ENCODE peak calls at places on chromosome X, in seven cellular contexts. X is T-helper 1 cell, A is NCI-H1105, P is LHCN-M2, N is ELR, G is AG10803, H is left lung. J is an unnamed sample.

GRCh38 chrX:30798810-30799209 is 90.2 kb downstream of the TAB3 start:
- DNase-seq in X (no peak), G (no peak), N (no peak), A (no peak), H (no peak), P (no peak), J (no peak)

GRCh38 chrX:123425904-123426303 is 241.8 kb downstream of the GRIA3 start:
- DNase-seq in A (no peak), X (no peak), P (peak), H (no peak), G (peak), N (no peak), J (no peak)

GRCh38 chrX:48498374-48498809 is 10.4 kb upstream of the PORCN start:
- DNase-seq in N (peak), X (no peak), H (no peak), A (no peak), P (peak), G (peak), J (no peak)

GRCh38 chrX:28920554-28920953 is 333.3 kb downstream of the IL1RAPL1 start:
- DNase-seq in X (no peak), A (peak), N (no peak), P (no peak), G (no peak), H (no peak), J (no peak)

GRCh38 chrX:35439692-35440091 is 358.4 kb upstream of the MAGEB16 start:
- DNase-seq in H (no peak), G (no peak), P (no peak), X (no peak), A (no peak), N (no peak), J (no peak)

GRCh38 chrX:124328765-124329164 is 3.7 kb upstream of the TEX13D start:
- DNase-seq in P (no peak), X (no peak), A (no peak), H (no peak), G (peak), N (peak), J (no peak)

GRCh38 chrX:45771560-45772340 is 571.1 kb upstream of the DIPK2B start:
- DNase-seq in H (no peak), G (peak), N (peak), X (peak), A (no peak), P (peak), J (peak)

GRCh38 chrX:148499638-148500427 is 584 bp upstream of the AFF2 start:
- DNase-seq in G (no peak), P (no peak), X (no peak), H (no peak), N (no peak), A (no peak), J (no peak)

GRCh38 chrX:15336023-15336413 is 695 bp upstream of the PIGA start:
- DNase-seq in N (peak), A (peak), P (peak), G (peak), X (peak), H (peak), J (peak)

GRCh38 chrX:9456250-9457074 is 8.4 kb upstream of the TBL1X start:
- DNase-seq in X (no peak), N (no peak), P (no peak), A (no peak), H (no peak), G (peak), J (peak)

GRCh38 chrX:120486786-120487185 is 17.7 kb upstream of the LAMP2 start:
- DNase-seq in X (no peak), P (no peak), A (no peak), N (no peak), H (no peak), G (no peak), J (no peak)

GRCh38 chrX:12210921-12211320 is 72.6 kb downstream of the FRMPD4 start:
- DNase-seq in G (peak), P (peak), A (no peak), X (no peak), H (no peak), N (peak), J (no peak)

GRCh38 chrX:147635186-147635585 is 276.5 kb upstream of the FMR1 start:
- DNase-seq in P (no peak), H (no peak), X (no peak), G (no peak), A (no peak), N (no peak), J (no peak)

GRCh38 chrX:123330229-123330942 is 146.3 kb downstream of the GRIA3 start:
- DNase-seq in P (no peak), N (no peak), H (no peak), A (no peak), X (no peak), G (no peak), J (no peak)

GRCh38 chrX:42739258-42739657 is 38.7 kb downstream of the PPP1R2C start:
- DNase-seq in H (no peak), A (no peak), G (peak), X (no peak), N (no peak), P (no peak), J (no peak)

GRCh38 chrX:68504237-68504636 is 5.4 kb downstream of the YIPF6 start:
- DNase-seq in X (no peak), P (peak), A (no peak), H (no peak), N (peak), G (peak), J (peak)

GRCh38 chrX:101291204-101291603 is at the start of gene TAF7L:
- DNase-seq in N (no peak), P (no peak), X (no peak), H (no peak), G (peak), A (no peak), J (no peak)

GRCh38 chrX:50211510-50211909 is 6.9 kb downstream of the CCNB3 start:
- DNase-seq in A (no peak), H (no peak), P (peak), G (peak), X (no peak), N (peak), J (no peak)

GRCh38 chrX:33183366-33183765 is 28.0 kb downstream of the DMD start:
- DNase-seq in G (no peak), A (no peak), P (peak), H (no peak), N (no peak), X (no peak), J (no peak)